ENCODE peak calls at places on chromosomes 7 and 10, in four cellular contexts. One of them, this sample, is unnamed.

GRCh38 chr10:106224676-106225075 is 939.8 kb downstream of the SORCS1 start:
- DNase-seq in psoas muscle: no peak
- DNase-seq in nucleus accumbens: no peak
- DNase-seq in brain microvascular endothelial cell: no peak
- DNase-seq in this sample: no peak

GRCh38 chr10:78602201-78602917 is 466.4 kb upstream of the ZMIZ1 start:
- DNase-seq in psoas muscle: no peak
- DNase-seq in nucleus accumbens: no peak
- DNase-seq in brain microvascular endothelial cell: no peak
- DNase-seq in this sample: no peak

GRCh38 chr7:96949766-96950165 is 55.6 kb upstream of the DLX6 start:
- DNase-seq in psoas muscle: no peak
- DNase-seq in nucleus accumbens: no peak
- DNase-seq in brain microvascular endothelial cell: peak
- DNase-seq in this sample: no peak

GRCh38 chr7:98872328-98872924 is 2.6 kb upstream of the TMEM130 start:
- DNase-seq in psoas muscle: no peak
- DNase-seq in nucleus accumbens: no peak
- DNase-seq in brain microvascular endothelial cell: no peak
- DNase-seq in this sample: no peak

GRCh38 chr7:105228555-105228954 is 160.2 kb downstream of the SRPK2 start:
- DNase-seq in psoas muscle: no peak
- DNase-seq in nucleus accumbens: no peak
- DNase-seq in brain microvascular endothelial cell: no peak
- DNase-seq in this sample: no peak

GRCh38 chr7:127504715-127505114 is 80.7 kb downstream of the GCC1 start:
- DNase-seq in psoas muscle: no peak
- DNase-seq in nucleus accumbens: no peak
- DNase-seq in brain microvascular endothelial cell: no peak
- DNase-seq in this sample: peak

GRCh38 chr7:816751-817671 is 15.3 kb upstream of the SUN1 start:
- DNase-seq in psoas muscle: no peak
- DNase-seq in nucleus accumbens: no peak
- DNase-seq in brain microvascular endothelial cell: no peak
- DNase-seq in this sample: peak

GRCh38 chr7:131072505-131073091 is 255.1 kb upstream of the MKLN1 start:
- DNase-seq in psoas muscle: no peak
- DNase-seq in nucleus accumbens: no peak
- DNase-seq in brain microvascular endothelial cell: no peak
- DNase-seq in this sample: peak

GRCh38 chr7:150631866-150632864 is at the start of gene GIMAP6:
- DNase-seq in psoas muscle: no peak
- DNase-seq in nucleus accumbens: no peak
- DNase-seq in brain microvascular endothelial cell: no peak
- DNase-seq in this sample: no peak

This sample was measured in GM03348.